ENCODE peak calls at places on chromosome 3, in five cellular contexts. One of them, this sample, is unnamed.
A peak's percentile ranks its signal among the peaks of the same experiment; 100 is the strongest.

GRCh38 chr3:73786346-73786807 is 161.6 kb upstream of the PDZRN3 start:
- DNase-seq in A549: no peak
- DNase-seq in SK-N-SH: no peak
- DNase-seq in esophagus squamous epithelium: no peak
- DNase-seq in prostate gland: no peak
- DNase-seq in this sample: no peak

GRCh38 chr3:197261164-197261509 is 37.3 kb downstream of the DLG1 start:
- DNase-seq in A549: no peak
- DNase-seq in SK-N-SH: no peak
- DNase-seq in esophagus squamous epithelium: no peak
- DNase-seq in prostate gland: no peak
- DNase-seq in this sample: no peak

GRCh38 chr3:67655364-67656121 is 1.1 kb upstream of the SUCLG2 start:
- DNase-seq in A549: peak; percentile 37
- DNase-seq in SK-N-SH: no peak
- DNase-seq in esophagus squamous epithelium: no peak
- DNase-seq in prostate gland: peak; percentile 15
- DNase-seq in this sample: peak; percentile 64

GRCh38 chr3:24235121-24235520 is 259.5 kb downstream of the THRB start:
- DNase-seq in A549: peak; percentile 20
- DNase-seq in SK-N-SH: no peak
- DNase-seq in esophagus squamous epithelium: no peak
- DNase-seq in prostate gland: no peak
- DNase-seq in this sample: no peak

GRCh38 chr3:152379415-152380042 is 110.8 kb downstream of the MBNL1 start:
- DNase-seq in A549: no peak
- DNase-seq in SK-N-SH: no peak
- DNase-seq in esophagus squamous epithelium: no peak
- DNase-seq in prostate gland: no peak
- DNase-seq in this sample: no peak

GRCh38 chr3:157498374-157498773 is 4.8 kb downstream of the VEPH1 start:
- DNase-seq in A549: no peak
- DNase-seq in SK-N-SH: no peak
- DNase-seq in esophagus squamous epithelium: no peak
- DNase-seq in prostate gland: no peak
- DNase-seq in this sample: no peak

GRCh38 chr3:144221771-144222170 is 250.1 kb downstream of the DIPK2A start:
- DNase-seq in A549: no peak
- DNase-seq in SK-N-SH: no peak
- DNase-seq in esophagus squamous epithelium: no peak
- DNase-seq in prostate gland: no peak
- DNase-seq in this sample: no peak

GRCh38 chr3:70049761-70050160 is 50.2 kb downstream of the SAMMSON start:
- DNase-seq in A549: no peak
- DNase-seq in SK-N-SH: no peak
- DNase-seq in esophagus squamous epithelium: no peak
- DNase-seq in prostate gland: no peak
- DNase-seq in this sample: no peak

GRCh38 chr3:64063982-64064438 is 40.7 kb upstream of the PSMD6 start:
- DNase-seq in A549: no peak
- DNase-seq in SK-N-SH: no peak
- DNase-seq in esophagus squamous epithelium: no peak
- DNase-seq in prostate gland: no peak
- DNase-seq in this sample: no peak

GRCh38 chr3:138899592-138899991 is 47.3 kb downstream of the FOXL2 start:
- DNase-seq in A549: no peak
- DNase-seq in SK-N-SH: no peak
- DNase-seq in esophagus squamous epithelium: no peak
- DNase-seq in prostate gland: no peak
- DNase-seq in this sample: no peak

GRCh38 chr3:81790117-81790516 is 28.7 kb upstream of the GBE1 start:
- DNase-seq in A549: no peak
- DNase-seq in SK-N-SH: no peak
- DNase-seq in esophagus squamous epithelium: no peak
- DNase-seq in prostate gland: no peak
- DNase-seq in this sample: no peak

GRCh38 chr3:127037971-127038446 is 55.1 kb downstream of the PLXNA1 start:
- DNase-seq in A549: no peak
- DNase-seq in SK-N-SH: no peak
- DNase-seq in esophagus squamous epithelium: no peak
- DNase-seq in prostate gland: no peak
- DNase-seq in this sample: peak; percentile 63

GRCh38 chr3:29307229-29307796 is 26.4 kb downstream of the RBMS3 start:
- DNase-seq in A549: no peak
- DNase-seq in SK-N-SH: no peak
- DNase-seq in esophagus squamous epithelium: no peak
- DNase-seq in prostate gland: no peak
- DNase-seq in this sample: no peak

GRCh38 chr3:70556056-70556455 is 243.6 kb upstream of the MDFIC2 start:
- DNase-seq in A549: no peak
- DNase-seq in SK-N-SH: no peak
- DNase-seq in esophagus squamous epithelium: no peak
- DNase-seq in prostate gland: no peak
- DNase-seq in this sample: no peak

GRCh38 chr3:57089043-57089442 is 28.6 kb downstream of the SPATA12 start:
- DNase-seq in A549: no peak
- DNase-seq in SK-N-SH: no peak
- DNase-seq in esophagus squamous epithelium: no peak
- DNase-seq in prostate gland: no peak
- DNase-seq in this sample: no peak

GRCh38 chr3:41304603-41305002 is 105.3 kb downstream of the CTNNB1 start:
- DNase-seq in A549: peak; percentile 5
- DNase-seq in SK-N-SH: peak; percentile 52
- DNase-seq in esophagus squamous epithelium: no peak
- DNase-seq in prostate gland: peak; percentile 17
- DNase-seq in this sample: no peak

DNA sequence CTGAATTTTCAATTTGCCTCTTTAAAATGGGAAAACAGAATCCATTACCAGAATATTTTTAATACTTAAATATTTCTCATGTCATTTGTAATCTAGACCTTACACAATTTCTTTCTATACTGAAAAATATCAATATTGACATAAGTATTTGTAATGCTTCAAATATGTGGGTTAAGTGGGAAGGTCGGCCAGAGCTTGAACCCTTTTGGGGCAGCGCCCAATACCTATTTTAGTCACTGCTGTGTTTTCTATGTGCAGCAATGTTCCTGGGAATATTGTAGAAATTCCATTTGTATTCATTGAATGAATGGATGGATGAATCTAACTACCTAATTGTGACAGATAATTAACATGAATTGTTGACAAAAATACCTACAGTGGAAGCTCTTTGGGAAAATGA is 459.7 kb upstream of the ZNF717 start:
- DNase-seq in A549: no peak
- DNase-seq in SK-N-SH: no peak
- DNase-seq in esophagus squamous epithelium: no peak
- DNase-seq in prostate gland: no peak
- DNase-seq in this sample: no peak
- H3K27ac ChIP-seq in A549: no peak overlapping the region
- H3K27ac ChIP-seq in SK-N-SH: no peak overlapping the region
- H3K27ac ChIP-seq in esophagus squamous epithelium: no peak overlapping the region
- H3K27ac ChIP-seq in prostate gland: no peak overlapping the region
- H3K27ac ChIP-seq in this sample: no peak overlapping the region

GRCh38 chr3:190387578-190388213 is at the start of gene CLDN16:
- DNase-seq in A549: no peak
- DNase-seq in SK-N-SH: no peak
- DNase-seq in esophagus squamous epithelium: no peak
- DNase-seq in prostate gland: no peak
- DNase-seq in this sample: no peak

GRCh38 chr3:190385835-190386688 is 1.9 kb upstream of the CLDN16 start:
- DNase-seq in A549: peak; percentile 88
- DNase-seq in SK-N-SH: no peak
- DNase-seq in esophagus squamous epithelium: no peak
- DNase-seq in prostate gland: no peak
- DNase-seq in this sample: no peak

GRCh38 chr3:190382082-190382481 is 5.9 kb upstream of the CLDN16 start:
- DNase-seq in A549: no peak
- DNase-seq in SK-N-SH: no peak
- DNase-seq in esophagus squamous epithelium: no peak
- DNase-seq in prostate gland: no peak
- DNase-seq in this sample: no peak

GRCh38 chr3:190381356-190381940 is 6.5 kb upstream of the CLDN16 start:
- DNase-seq in A549: no peak
- DNase-seq in SK-N-SH: no peak
- DNase-seq in esophagus squamous epithelium: no peak
- DNase-seq in prostate gland: no peak
- DNase-seq in this sample: no peak

GRCh38 chr3:190384241-190384863 is 3.6 kb upstream of the CLDN16 start:
- DNase-seq in A549: peak; percentile 91
- DNase-seq in SK-N-SH: no peak
- DNase-seq in esophagus squamous epithelium: no peak
- DNase-seq in prostate gland: peak; percentile 53
- DNase-seq in this sample: no peak
- TF ChIP-seq CTCF in A549: peak; percentile 85
- TF ChIP-seq CTCF in SK-N-SH: peak; percentile 35
- TF ChIP-seq CTCF in esophagus squamous epithelium: peak; percentile 77
- TF ChIP-seq CTCF in prostate gland: peak; percentile 64
- TF ChIP-seq CTCF in this sample: peak; percentile 55

GRCh38 chr3:49199900-49200281 is 28.5 kb downstream of the KLHDC8B start:
- DNase-seq in A549: no peak
- DNase-seq in SK-N-SH: no peak
- DNase-seq in esophagus squamous epithelium: no peak
- DNase-seq in prostate gland: no peak
- DNase-seq in this sample: peak; percentile 44
- H3K4me3 ChIP-seq in A549: no peak overlapping the region
- H3K4me3 ChIP-seq in SK-N-SH: no peak overlapping the region
- H3K4me3 ChIP-seq in esophagus squamous epithelium: peak overlapping the region; percentile 11
- H3K4me3 ChIP-seq in prostate gland: no peak overlapping the region
- H3K4me3 ChIP-seq in this sample: peak overlapping the region; percentile 39

DNA sequence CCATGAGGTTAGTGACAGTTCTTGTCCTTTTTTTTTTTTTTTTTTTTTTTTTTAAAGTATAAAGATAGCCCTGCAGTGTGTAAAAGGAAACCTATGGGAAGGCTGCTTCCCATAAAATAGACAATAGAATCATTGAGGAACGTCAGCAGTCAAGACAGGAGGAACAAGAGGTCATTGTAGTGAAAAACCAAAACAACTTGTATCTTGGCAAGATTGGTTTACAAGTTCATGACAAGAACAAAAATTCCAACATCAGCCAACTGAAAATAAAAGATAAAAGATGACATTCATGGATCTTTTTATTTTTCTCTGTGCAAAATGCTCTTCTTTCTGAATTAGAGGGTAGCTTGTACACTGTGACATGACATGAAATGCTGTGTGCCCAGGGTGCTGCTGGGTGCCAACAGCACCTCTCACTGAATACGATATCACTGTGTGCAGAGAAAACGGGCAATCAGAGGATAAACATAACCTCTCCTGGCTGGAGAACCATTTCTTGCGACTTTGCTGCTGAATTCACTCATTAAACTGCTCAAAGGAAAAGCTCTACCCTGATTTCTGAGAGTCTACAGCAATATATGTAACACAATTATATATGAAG is 30.1 kb upstream of the IP6K2 start:
- DNase-seq in A549: no peak
- DNase-seq in SK-N-SH: no peak
- DNase-seq in esophagus squamous epithelium: no peak
- DNase-seq in prostate gland: no peak
- DNase-seq in this sample: no peak
- H3K27ac ChIP-seq in A549: no peak overlapping the region
- H3K27ac ChIP-seq in SK-N-SH: no peak overlapping the region
- H3K27ac ChIP-seq in esophagus squamous epithelium: peak overlapping the region; percentile 26
- H3K27ac ChIP-seq in prostate gland: peak overlapping the region; percentile 76
- H3K27ac ChIP-seq in this sample: no peak overlapping the region

GRCh38 chr3:85572426-85572825 is 613.6 kb downstream of the CADM2 start:
- DNase-seq in A549: no peak
- DNase-seq in SK-N-SH: no peak
- DNase-seq in esophagus squamous epithelium: no peak
- DNase-seq in prostate gland: no peak
- DNase-seq in this sample: no peak

GRCh38 chr3:85570819-85571218 is 612.0 kb downstream of the CADM2 start:
- DNase-seq in A549: no peak
- DNase-seq in SK-N-SH: no peak
- DNase-seq in esophagus squamous epithelium: no peak
- DNase-seq in prostate gland: no peak
- DNase-seq in this sample: no peak

GRCh38 chr3:85572978-85573377 is 614.2 kb downstream of the CADM2 start:
- DNase-seq in A549: no peak
- DNase-seq in SK-N-SH: no peak
- DNase-seq in esophagus squamous epithelium: no peak
- DNase-seq in prostate gland: no peak
- DNase-seq in this sample: no peak

GRCh38 chr3:85571835-85572234 is 613.0 kb downstream of the CADM2 start:
- DNase-seq in A549: no peak
- DNase-seq in SK-N-SH: no peak
- DNase-seq in esophagus squamous epithelium: no peak
- DNase-seq in prostate gland: no peak
- DNase-seq in this sample: no peak

GRCh38 chr3:85567074-85567676 is 608.4 kb downstream of the CADM2 start:
- DNase-seq in A549: peak; percentile 59
- DNase-seq in SK-N-SH: peak; percentile 24
- DNase-seq in esophagus squamous epithelium: no peak
- DNase-seq in prostate gland: no peak
- DNase-seq in this sample: no peak
- TF ChIP-seq CTCF in A549: no peak
- TF ChIP-seq CTCF in SK-N-SH: peak; percentile 90
- TF ChIP-seq CTCF in esophagus squamous epithelium: peak; percentile 12
- TF ChIP-seq CTCF in prostate gland: no peak
- TF ChIP-seq CTCF in this sample: peak; percentile 61

GRCh38 chr3:190001426-190001825 is 119.3 kb downstream of the P3H2 start:
- DNase-seq in A549: no peak
- DNase-seq in SK-N-SH: no peak
- DNase-seq in esophagus squamous epithelium: no peak
- DNase-seq in prostate gland: no peak
- DNase-seq in this sample: no peak
- H3K4me3 ChIP-seq in A549: peak overlapping the region; percentile 23
- H3K4me3 ChIP-seq in SK-N-SH: no peak overlapping the region
- H3K4me3 ChIP-seq in esophagus squamous epithelium: no peak overlapping the region
- H3K4me3 ChIP-seq in prostate gland: no peak overlapping the region
- H3K4me3 ChIP-seq in this sample: no peak overlapping the region

GRCh38 chr3:99678926-99679325 is 40.5 kb downstream of the COL8A1 start:
- DNase-seq in A549: no peak
- DNase-seq in SK-N-SH: no peak
- DNase-seq in esophagus squamous epithelium: no peak
- DNase-seq in prostate gland: no peak
- DNase-seq in this sample: no peak

GRCh38 chr3:99670556-99670950 is 32.2 kb downstream of the COL8A1 start:
- DNase-seq in A549: no peak
- DNase-seq in SK-N-SH: no peak
- DNase-seq in esophagus squamous epithelium: no peak
- DNase-seq in prostate gland: no peak
- DNase-seq in this sample: no peak

GRCh38 chr3:99678023-99678422 is 39.6 kb downstream of the COL8A1 start:
- DNase-seq in A549: no peak
- DNase-seq in SK-N-SH: no peak
- DNase-seq in esophagus squamous epithelium: no peak
- DNase-seq in prostate gland: no peak
- DNase-seq in this sample: no peak

GRCh38 chr3:99669879-99670555 is 31.6 kb downstream of the COL8A1 start:
- DNase-seq in A549: no peak
- DNase-seq in SK-N-SH: no peak
- DNase-seq in esophagus squamous epithelium: no peak
- DNase-seq in prostate gland: no peak
- DNase-seq in this sample: no peak

GRCh38 chr3:99674086-99674789 is 35.8 kb downstream of the COL8A1 start:
- DNase-seq in A549: no peak
- DNase-seq in SK-N-SH: no peak
- DNase-seq in esophagus squamous epithelium: no peak
- DNase-seq in prostate gland: no peak
- DNase-seq in this sample: no peak
- H3K27ac ChIP-seq in A549: no peak overlapping the region
- H3K27ac ChIP-seq in SK-N-SH: no peak overlapping the region
- H3K27ac ChIP-seq in esophagus squamous epithelium: no peak overlapping the region
- H3K27ac ChIP-seq in prostate gland: no peak overlapping the region
- H3K27ac ChIP-seq in this sample: peak overlapping the region; percentile 39